ENCODE peak calls at places on chromosomes 3 and 15, in seven cellular contexts. A is foreskin fibroblast; N is kidney; O is astrocyte of the spinal cord; J is left ventricle myocardium inferior; I is mucosa of descending colon; Q is CD4-positive, alpha-beta T cell. B is an unnamed sample.

GRCh38 chr3:189952272-189952671 is 168.4 kb downstream of the P3H2 start:
- DNase-seq in A (no peak), N (no peak), O (no peak), J (no peak), I (no peak), Q (no peak), B (no peak)

GRCh38 chr3:172448661-172449467 is 608 bp upstream of the GHSR start:
- DNase-seq in A (no peak), N (peak; percentile 49), O (no peak), J (no peak), I (no peak), Q (no peak), B (no peak)

GRCh38 chr3:88189361-88189810 is 39.6 kb downstream of the C3orf38 start:
- DNase-seq in A (no peak), N (no peak), O (no peak), J (no peak), I (no peak), Q (no peak), B (no peak)

GRCh38 chr15:57572463-57572862 is 19.2 kb upstream of the MYZAP start:
- DNase-seq in A (peak; percentile 87), N (no peak), O (no peak), J (no peak), I (no peak), Q (no peak), B (no peak)

GRCh38 chr15:58545307-58546065 is 113.7 kb downstream of the LIPC start:
- DNase-seq in A (no peak), N (no peak), O (peak; percentile 61), J (no peak), I (no peak), Q (no peak), B (no peak)

GRCh38 chr15:40343512-40343911 is 2.8 kb upstream of the CCDC9B start:
- DNase-seq in A (peak; percentile 89), N (peak; percentile 68), O (peak; percentile 92), J (no peak), I (no peak), Q (no peak), B (no peak)

GRCh38 chr15:32941823-32942222 is 224.0 kb downstream of the GREM1 start:
- DNase-seq in A (no peak), N (no peak), O (no peak), J (no peak), I (no peak), Q (no peak), B (no peak)

GRCh38 chr15:53536479-53537120 is 222.9 kb downstream of the WDR72 start:
- DNase-seq in A (no peak), N (no peak), O (peak; percentile 79), J (no peak), I (no peak), Q (no peak), B (no peak)

GRCh38 chr15:50685191-50685975 is 1.2 kb downstream of the TRPM7 start:
- DNase-seq in A (peak; percentile 21), N (no peak), O (peak; percentile 19), J (no peak), I (no peak), Q (no peak), B (no peak)

GRCh38 chr15:40594429-40594836 is 384 bp downstream of the KNL1 start:
- DNase-seq in A (peak; percentile 74), N (peak; percentile 82), O (peak; percentile 64), J (peak; percentile 25), I (peak; percentile 73), Q (no peak), B (no peak)

GRCh38 chr3:44685128-44685800 is 27.2 kb upstream of the ZNF502 start:
- DNase-seq in A (peak; percentile 95), N (peak; percentile 91), O (peak; percentile 88), J (peak; percentile 77), I (peak; percentile 78), Q (peak; percentile 13), B (peak; percentile 90)

GRCh38 chr3:30467596-30468238 is 138.7 kb upstream of the TGFBR2 start:
- DNase-seq in A (peak; percentile 39), N (no peak), O (peak; percentile 37), J (no peak), I (no peak), Q (no peak), B (no peak)

GRCh38 chr3:151203053-151203420 is at the start of gene GPR171:
- DNase-seq in A (no peak), N (no peak), O (no peak), J (no peak), I (peak; percentile 32), Q (peak; percentile 70), B (no peak)

GRCh38 chr3:46031747-46032146 is 4.5 kb upstream of the XCR1 start:
- DNase-seq in A (no peak), N (no peak), O (no peak), J (no peak), I (no peak), Q (no peak), B (no peak)

GRCh38 chr3:16790432-16791379 is 94.0 kb upstream of the PLCL2 start:
- DNase-seq in A (no peak), N (no peak), O (no peak), J (no peak), I (no peak), Q (no peak), B (no peak)

GRCh38 chr3:156681003-156681402 is 6.6 kb downstream of the TIPARP start:
- DNase-seq in A (peak; percentile 81), N (no peak), O (peak; percentile 89), J (no peak), I (no peak), Q (no peak), B (no peak)

GRCh38 chr3:28646435-28646834 is 297.8 kb upstream of the AZI2 start:
- DNase-seq in A (no peak), N (no peak), O (no peak), J (no peak), I (no peak), Q (no peak), B (no peak)

GRCh38 chr15:98009169-98009568 is 48.7 kb downstream of the ARRDC4 start:
- DNase-seq in A (no peak), N (no peak), O (no peak), J (no peak), I (no peak), Q (no peak), B (no peak)

GRCh38 chr3:188268336-188268735 is 114.4 kb downstream of the LPP start:
- DNase-seq in A (no peak), N (no peak), O (no peak), J (no peak), I (no peak), Q (no peak), B (no peak)

GRCh38 chr3:13590841-13591515 is 42.1 kb downstream of the FBLN2 start:
- DNase-seq in A (no peak), N (no peak), O (no peak), J (no peak), I (no peak), Q (no peak), B (no peak)

GRCh38 chr3:148077318-148077923 is 620.3 kb upstream of the AGTR1 start:
- DNase-seq in A (peak; percentile 43), N (no peak), O (peak; percentile 70), J (no peak), I (no peak), Q (no peak), B (no peak)

GRCh38 chr3:16290007-16290826 is 25.2 kb downstream of the OXNAD1 start:
- DNase-seq in A (peak; percentile 81), N (no peak), O (peak; percentile 77), J (no peak), I (peak; percentile 75), Q (peak; percentile 44), B (no peak)

GRCh38 chr15:66879968-66880367 is 177.9 kb downstream of the SMAD6 start:
- DNase-seq in A (peak; percentile 32), N (no peak), O (no peak), J (no peak), I (no peak), Q (no peak), B (no peak)

GRCh38 chr3:186593862-186594261 is 19.0 kb upstream of the AHSG start:
- DNase-seq in A (no peak), N (no peak), O (no peak), J (no peak), I (no peak), Q (no peak), B (no peak)
- TF ChIP-seq CTCF in A (no peak), N (no peak), O (no peak), J (no peak), I (no peak), Q (no peak), B (no peak)

DNA sequence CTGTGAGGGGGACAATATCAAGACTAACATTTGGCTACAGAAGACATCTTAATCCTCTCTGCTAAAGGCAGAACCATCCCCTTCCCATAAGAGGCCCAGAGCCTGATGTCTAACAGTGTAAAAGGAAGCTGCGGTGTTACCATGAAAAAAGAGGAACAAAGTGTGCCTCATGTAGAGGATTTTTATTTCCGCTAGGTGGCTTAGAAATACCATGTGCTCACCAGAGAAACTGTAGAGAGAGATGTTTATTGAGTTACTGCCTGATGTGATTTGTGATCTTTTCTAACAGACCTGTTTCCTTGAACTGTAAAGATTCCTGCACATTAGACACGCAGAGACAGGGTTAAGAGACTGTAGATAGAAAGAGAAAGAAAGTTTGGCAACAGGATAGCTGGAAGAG is 22.1 kb downstream of the OR5H15 start:
- DNase-seq in A (peak; percentile 0), N (no peak), O (no peak), J (no peak), I (no peak), Q (no peak), B (no peak)
- TF ChIP-seq CTCF in A (no peak), N (no peak), O (no peak), J (no peak), I (no peak), Q (no peak), B (peak; percentile 33)

GRCh38 chr15:74408385-74408784 is 25.4 kb downstream of the SEMA7A start:
- DNase-seq in A (no peak), N (no peak), O (no peak), J (no peak), I (no peak), Q (no peak), B (no peak)

GRCh38 chr15:74405823-74406222 is 27.9 kb downstream of the SEMA7A start:
- DNase-seq in A (no peak), N (no peak), O (peak; percentile 39), J (no peak), I (no peak), Q (no peak), B (no peak)

GRCh38 chr15:74408815-74409214 is 24.9 kb downstream of the SEMA7A start:
- DNase-seq in A (no peak), N (no peak), O (no peak), J (no peak), I (no peak), Q (no peak), B (no peak)

GRCh38 chr15:74406517-74406916 is 27.2 kb downstream of the SEMA7A start:
- DNase-seq in A (no peak), N (no peak), O (no peak), J (no peak), I (no peak), Q (no peak), B (no peak)

GRCh38 chr15:74406992-74407705 is 26.6 kb downstream of the SEMA7A start:
- DNase-seq in A (peak; percentile 96), N (no peak), O (peak; percentile 92), J (no peak), I (no peak), Q (no peak), B (no peak)
- TF ChIP-seq CTCF in A (no peak), N (no peak), O (no peak), J (no peak), I (no peak), Q (no peak), B (no peak)

DNA sequence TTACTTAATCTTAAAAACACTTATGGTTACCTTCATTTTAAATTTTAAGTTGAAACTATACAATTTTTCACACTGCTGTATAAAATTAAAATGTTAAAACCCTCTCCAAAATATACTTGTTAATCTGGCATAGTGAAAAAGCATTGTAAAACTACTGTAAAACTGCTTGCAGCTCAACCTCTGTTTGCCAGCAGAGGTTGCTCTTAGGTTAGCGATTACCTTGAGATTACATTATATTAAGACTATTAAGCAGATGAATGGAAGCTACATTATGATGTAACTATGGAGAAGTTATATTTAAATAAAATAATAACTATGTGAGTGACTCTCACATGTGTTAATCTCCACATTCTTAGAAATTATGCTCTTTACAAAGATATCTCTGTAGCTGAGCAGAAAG is 143.6 kb upstream of the SLITRK3 start:
- DNase-seq in A (no peak), N (no peak), O (peak; percentile 35), J (no peak), I (peak; percentile 10), Q (no peak), B (no peak)
- TF ChIP-seq CTCF in A (no peak), N (no peak), O (peak; percentile 48), J (peak; percentile 44), I (no peak), Q (no peak), B (peak; percentile 67)